ENCODE peak calls at places on chromosome X, in six cellular contexts. V is lower lobe of right lung, Q is AG04450, U is fibroblast of lung, X is BJ, D is Karpas-422. Y is an unnamed sample. For H3K27me3, the result is how much of the 10 kb centered on the place peaks cover.

GRCh38 chrX:129706395-129707072 is 32.2 kb upstream of the XPNPEP2 start:
- DNase-seq in Q (no peak), V (no peak), U (no peak), D (no peak), X (no peak), Y (peak)

GRCh38 chrX:120534413-120535205 is 26.2 kb downstream of the CUL4B start:
- DNase-seq in U (peak), X (no peak), Q (no peak), V (no peak), D (no peak), Y (no peak)

GRCh38 chrX:1212532-1212931 is at the start of gene CRLF2:
- DNase-seq in U (no peak), X (no peak), D (no peak), V (no peak), Q (no peak), Y (no peak)

GRCh38 chrX:39645059-39645895 is 452.5 kb downstream of the BCOR start:
- DNase-seq in U (peak), V (peak), X (no peak), D (no peak), Q (peak), Y (no peak)

GRCh38 chrX:9759340-9759739 is 6.3 kb downstream of the GPR143 start:
- DNase-seq in Q (no peak), V (no peak), D (no peak), U (no peak), X (no peak), Y (no peak)

GRCh38 chrX:33415454-33415853 is 204.1 kb upstream of the DMD start:
- DNase-seq in D (no peak), X (no peak), Q (no peak), U (no peak), V (peak), Y (no peak)

GRCh38 chrX:56803849-56804681 is 75.0 kb downstream of the NBDY start:
- DNase-seq in D (no peak), Q (no peak), X (no peak), U (no peak), V (no peak), Y (peak)

GRCh38 chrX:135977611-135978010 is 3.8 kb upstream of the MMGT1 start:
- DNase-seq in V (no peak), D (no peak), Q (peak), X (peak), U (peak), Y (no peak)

GRCh38 chrX:33987458-33987857 is 144.7 kb downstream of the FAM47A start:
- DNase-seq in D (no peak), V (no peak), U (no peak), Q (no peak), X (no peak), Y (no peak)

GRCh38 chrX:10296581-10296980 is 139.8 kb downstream of the CLCN4 start:
- DNase-seq in U (peak), V (no peak), D (no peak), X (peak), Q (peak), Y (no peak)

GRCh38 chrX:47146121-47146935 is 1.3 kb downstream of the RBM10 start:
- DNase-seq in X (no peak), D (no peak), Q (no peak), U (no peak), V (no peak), Y (peak)

GRCh38 chrX:25976683-25977310 is 161.3 kb upstream of the MAGEB18 start:
- DNase-seq in Q (no peak), X (no peak), D (no peak), V (no peak), U (no peak), Y (no peak)

GRCh38 chrX:124045109-124045508 is 83.6 kb downstream of the STAG2 start:
- DNase-seq in V (no peak), X (no peak), Q (no peak), U (no peak), D (no peak), Y (no peak)

GRCh38 chrX:74180716-74181115 is 123.3 kb upstream of the ZCCHC13 start:
- DNase-seq in D (no peak), U (no peak), X (no peak), Q (no peak), V (no peak), Y (no peak)

GRCh38 chrX:87710580-87710979 is 193.0 kb downstream of the KLHL4 start:
- DNase-seq in V (no peak), Q (no peak), X (no peak), U (no peak), D (no peak), Y (no peak)

GRCh38 chrX:141638601-141639000 is 49.1 kb downstream of the SPANXA2 start:
- DNase-seq in U (no peak), V (no peak), D (no peak), Q (no peak), X (no peak), Y (no peak)

GRCh38 chrX:115650916-115651315 is 89.9 kb downstream of the PLS3 start:
- DNase-seq in D (peak), X (no peak), U (peak), Q (no peak), V (no peak), Y (no peak)

GRCh38 chrX:20414066-20414465 is 147.4 kb upstream of the RPS6KA3 start:
- DNase-seq in V (no peak), X (no peak), D (no peak), U (peak), Q (no peak), Y (no peak)

GRCh38 chrX:103431316-103431715 is 55.0 kb downstream of the BEX3 start:
- DNase-seq in V (no peak), X (no peak), D (no peak), U (peak), Q (peak), Y (no peak)

GRCh38 chrX:23386726-23387125 is 52.1 kb downstream of the PTCHD1 start:
- DNase-seq in U (no peak), V (no peak), X (no peak), Q (no peak), D (no peak), Y (no peak)

GRCh38 chrX:49053223-49054072 is 5.4 kb upstream of the CCDC120 start:
- DNase-seq in D (no peak), X (no peak), V (peak), U (peak), Q (no peak), Y (peak)

GRCh38 chrX:106612403-106612789 is 618 bp downstream of the RADX start:
- DNase-seq in Q (no peak), D (no peak), U (peak), X (no peak), V (no peak), Y (no peak)

GRCh38 chrX:110755061-110755460 is 40.6 kb downstream of the CHRDL1 start:
- DNase-seq in V (no peak), D (no peak), U (peak), Q (no peak), X (no peak), Y (no peak)

GRCh38 chrX:8139713-8140112 is 31.4 kb downstream of the VCX2 start:
- DNase-seq in Q (no peak), D (no peak), U (peak), V (peak), X (no peak), Y (no peak)

GRCh38 chrX:30270639-30271038 is 23.7 kb downstream of the MAGEB1 start:
- DNase-seq in Q (no peak), U (no peak), V (no peak), D (no peak), X (no peak), Y (no peak)

GRCh38 chrX:41471786-41472185 is 24.6 kb downstream of the NYX start:
- DNase-seq in D (no peak), V (no peak), X (no peak), Q (no peak), U (no peak), Y (no peak)

GRCh38 chrX:106581856-106582255 is 29.9 kb upstream of the RADX start:
- DNase-seq in X (no peak), V (no peak), Q (no peak), D (no peak), U (no peak), Y (no peak)

GRCh38 chrX:115337735-115338134 is 48.2 kb downstream of the LUZP4 start:
- DNase-seq in X (peak), D (no peak), Q (peak), V (no peak), U (peak), Y (no peak)

GRCh38 chrX:111447298-111447697 is 35.3 kb upstream of the DCX start:
- DNase-seq in X (no peak), D (peak), V (no peak), U (peak), Q (no peak), Y (no peak)

GRCh38 chrX:105331244-105331643 is 110.8 kb upstream of the TEX13A start:
- DNase-seq in Q (peak), U (peak), D (no peak), X (peak), V (no peak), Y (no peak)

GRCh38 chrX:83336464-83336863 is 171.6 kb upstream of the POU3F4 start:
- DNase-seq in U (no peak), V (no peak), X (no peak), Q (no peak), D (no peak), Y (no peak)

GRCh38 chrX:9492901-9493300 is 28.0 kb downstream of the TBL1X start:
- DNase-seq in X (no peak), U (peak), Q (no peak), V (no peak), D (no peak), Y (no peak)

GRCh38 chrX:19904778-19905367 is 17.5 kb upstream of the SH3KBP1 start:
- DNase-seq in Q (no peak), V (no peak), X (no peak), U (peak), D (peak), Y (no peak)

GRCh38 chrX:153381684-153382532 is 19.2 kb downstream of the PNMA6E start:
- DNase-seq in U (peak), V (no peak), D (no peak), Q (peak), X (peak), Y (peak)

GRCh38 chrX:78747471-78747870 is at the start of gene LPAR4:
- DNase-seq in V (no peak), Q (no peak), U (peak), D (no peak), X (no peak), Y (no peak)

GRCh38 chrX:49273181-49273727 is 3.7 kb downstream of the PPP1R3F start:
- DNase-seq in V (no peak), D (no peak), X (no peak), U (no peak), Q (no peak), Y (no peak)

GRCh38 chrX:31807165-31807564 is 735.3 kb upstream of the FTHL17 start:
- DNase-seq in D (no peak), V (no peak), U (no peak), Q (no peak), X (no peak), Y (no peak)
- H3K27me3 ChIP-seq in D (under half), V (under half), U (under half), Q (under half), X (under half), Y (under half)

GRCh38 chrX:2587146-2587545 is 86.4 kb upstream of the DHRSX start:
- DNase-seq in U (no peak), X (no peak), V (no peak), Q (no peak), D (no peak), Y (no peak)
- H3K27me3 ChIP-seq in U (under half), X (under half), V (under half), Q (under half), D (under half), Y (under half)

DNA sequence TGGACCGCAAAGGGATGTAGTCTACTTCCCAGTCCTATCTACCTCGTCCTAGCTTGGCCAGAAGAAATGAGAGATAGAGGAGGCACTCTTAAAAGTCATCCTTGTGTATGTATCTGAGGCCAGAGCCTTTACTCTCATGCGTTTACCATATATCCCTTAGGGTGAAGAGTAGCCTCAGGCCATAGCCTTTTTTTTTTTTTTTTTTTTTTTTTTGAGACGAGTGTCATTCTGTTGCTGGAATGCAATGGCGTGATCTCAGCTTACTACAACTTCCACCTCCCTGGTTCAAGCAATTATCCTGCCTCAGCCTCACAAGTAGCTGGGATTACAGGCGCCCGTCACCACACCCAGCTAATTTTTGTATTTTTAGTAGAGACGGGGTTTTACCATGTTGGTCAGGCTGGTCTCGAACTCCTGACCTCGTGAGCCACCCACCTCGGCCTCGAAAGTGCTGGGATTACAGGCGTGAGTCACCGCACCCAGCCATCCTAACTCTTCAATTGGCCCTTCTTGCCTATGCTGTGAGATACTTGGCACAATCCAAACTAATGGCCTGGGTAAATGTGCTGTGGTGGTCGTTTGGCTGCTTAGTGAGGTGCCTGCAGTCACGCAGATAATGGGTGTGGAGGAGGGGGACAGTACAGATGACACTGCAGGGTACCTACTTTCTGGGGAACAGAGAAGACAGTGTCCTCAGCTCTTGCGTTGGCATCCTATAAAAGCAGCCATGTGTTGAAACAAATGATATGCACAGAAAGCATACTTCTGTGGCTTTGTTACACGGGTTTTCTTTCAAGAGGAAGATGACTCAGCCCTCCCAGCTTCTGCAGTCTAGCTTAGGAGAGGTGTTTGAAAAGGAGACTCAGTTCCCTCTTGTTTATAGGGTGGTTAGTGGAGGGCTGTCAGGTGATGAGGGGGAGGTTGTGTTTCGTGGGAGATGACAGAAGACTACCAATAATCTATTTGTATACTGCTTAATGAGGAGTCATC is 10.4 kb upstream of the DGAT2L6 start:
- DNase-seq in U (peak), Q (peak), V (no peak), X (no peak), D (no peak), Y (no peak)
- H3K27me3 ChIP-seq in U (under half), Q (under half), V (under half), X (under half), D (under half), Y (under half)

GRCh38 chrX:43504394-43504793 is 151.7 kb upstream of the MAOA start:
- DNase-seq in U (no peak), V (no peak), D (no peak), Q (no peak), X (no peak), Y (no peak)

GRCh38 chrX:43510194-43510593 is 145.9 kb upstream of the MAOA start:
- DNase-seq in Q (no peak), X (no peak), V (no peak), U (no peak), D (no peak), Y (no peak)

GRCh38 chrX:43505759-43506158 is 150.3 kb upstream of the MAOA start:
- DNase-seq in U (no peak), D (no peak), Q (no peak), X (no peak), V (no peak), Y (no peak)

GRCh38 chrX:43508694-43509093 is 147.4 kb upstream of the MAOA start:
- DNase-seq in X (no peak), V (no peak), U (no peak), D (no peak), Q (no peak), Y (no peak)
- H3K27me3 ChIP-seq in X (under half), V (under half), U (under half), D (under half), Q (under half), Y (under half)

GRCh38 chrX:140524556-140524955 is 19.7 kb upstream of the SOX3 start:
- DNase-seq in D (no peak), V (no peak), X (no peak), Q (no peak), U (peak), Y (no peak)

GRCh38 chrX:140521393-140521792 is 16.5 kb upstream of the SOX3 start:
- DNase-seq in X (no peak), Q (no peak), U (no peak), V (no peak), D (no peak), Y (no peak)

GRCh38 chrX:140525448-140525847 is 20.6 kb upstream of the SOX3 start:
- DNase-seq in X (no peak), V (no peak), D (no peak), Q (no peak), U (peak), Y (no peak)

GRCh38 chrX:140526138-140526537 is 21.3 kb upstream of the SOX3 start:
- DNase-seq in Q (no peak), X (no peak), U (peak), V (no peak), D (no peak), Y (no peak)
- H3K27me3 ChIP-seq in Q (under half), X (under half), U (under half), V (under half), D (under half), Y (under half)

DNA sequence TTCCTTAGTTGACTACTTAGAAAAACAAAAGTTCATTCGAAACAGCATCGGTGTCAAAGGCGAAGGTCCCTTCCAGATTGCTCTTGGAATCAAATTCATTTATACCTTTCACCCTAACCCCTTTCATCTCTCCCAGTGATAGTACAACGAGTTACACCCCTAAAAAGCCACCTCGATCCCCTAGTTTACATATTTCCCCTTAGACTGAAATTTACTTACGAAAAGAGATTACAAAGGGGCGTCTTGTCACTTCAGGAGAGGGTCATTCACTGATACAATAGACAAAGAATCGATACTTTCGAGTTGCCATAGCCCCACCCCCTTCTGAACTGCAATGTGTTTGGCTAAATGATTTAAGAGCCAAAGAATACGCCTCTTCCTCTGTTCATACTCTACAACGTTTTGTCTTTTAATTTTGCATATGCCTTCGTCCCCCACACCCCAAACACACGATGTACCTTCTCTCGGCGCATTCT is 88.3 kb downstream of the HPRT1 start:
- DNase-seq in X (no peak), Q (no peak), D (peak), V (no peak), U (no peak), Y (no peak)
- H3K27me3 ChIP-seq in X (under half), Q (under half), D (under half), V (under half), U (under half), Y (under half)

GRCh38 chrX:72050011-72050410 is 81.7 kb downstream of the RTL5 start:
- DNase-seq in X (no peak), U (no peak), Q (no peak), D (no peak), V (no peak), Y (no peak)
- H3K27me3 ChIP-seq in X (under half), U (under half), Q (under half), D (under half), V (under half), Y (under half)

GRCh38 chrX:18873189-18873791 is 110.6 kb downstream of the PHKA2 start:
- DNase-seq in Q (no peak), D (no peak), V (no peak), U (peak), X (peak), Y (peak)

GRCh38 chrX:18875256-18875878 is 108.5 kb downstream of the PHKA2 start:
- DNase-seq in V (no peak), U (no peak), Q (no peak), X (no peak), D (no peak), Y (no peak)

GRCh38 chrX:18872621-18873020 is 111.3 kb downstream of the PHKA2 start:
- DNase-seq in V (no peak), Q (no peak), U (no peak), X (no peak), D (no peak), Y (no peak)

GRCh38 chrX:18874560-18875255 is 109.2 kb downstream of the PHKA2 start:
- DNase-seq in Q (no peak), X (no peak), V (no peak), U (no peak), D (no peak), Y (no peak)

GRCh38 chrX:18873836-18874235 is 110.1 kb downstream of the PHKA2 start:
- DNase-seq in V (no peak), X (no peak), U (no peak), D (no peak), Q (no peak), Y (no peak)
- H3K27me3 ChIP-seq in V (under half), X (under half), U (under half), D (under half), Q (under half), Y (under half)

Y was measured in pancreas.